ENCODE peak calls at places on chromosomes 2 and 18, in four cellular contexts. One of them, this sample, is unnamed.

GRCh38 chr2:119488245-119489182 is 35.8 kb downstream of the SCTR start:
- DNase-seq in fibroblast of lung: no peak
- DNase-seq in left ventricle myocardium inferior: no peak
- DNase-seq in GM12865: no peak
- DNase-seq in this sample: no peak

GRCh38 chr2:237156131-237156856 is 70.6 kb downstream of the COPS8 start:
- DNase-seq in fibroblast of lung: peak
- DNase-seq in left ventricle myocardium inferior: peak
- DNase-seq in GM12865: peak
- DNase-seq in this sample: no peak

GRCh38 chr2:165462433-165462832 is 7.1 kb upstream of the CSRNP3 start:
- DNase-seq in fibroblast of lung: no peak
- DNase-seq in left ventricle myocardium inferior: no peak
- DNase-seq in GM12865: no peak
- DNase-seq in this sample: no peak

GRCh38 chr2:217393585-217394032 is 533.7 kb upstream of the TNP1 start:
- DNase-seq in fibroblast of lung: peak
- DNase-seq in left ventricle myocardium inferior: peak
- DNase-seq in GM12865: no peak
- DNase-seq in this sample: no peak

GRCh38 chr2:233419626-233420431 is 65.5 kb downstream of the DGKD start:
- DNase-seq in fibroblast of lung: peak
- DNase-seq in left ventricle myocardium inferior: no peak
- DNase-seq in GM12865: peak
- DNase-seq in this sample: no peak

GRCh38 chr2:194822657-194823056 is 834.4 kb upstream of the SLC39A10 start:
- DNase-seq in fibroblast of lung: no peak
- DNase-seq in left ventricle myocardium inferior: no peak
- DNase-seq in GM12865: no peak
- DNase-seq in this sample: no peak

GRCh38 chr2:169925968-169926367 is 98.7 kb downstream of the UBR3 start:
- DNase-seq in fibroblast of lung: no peak
- DNase-seq in left ventricle myocardium inferior: no peak
- DNase-seq in GM12865: no peak
- DNase-seq in this sample: no peak

GRCh38 chr2:89842180-89842908 is 1150.9 kb downstream of the RPIA start:
- DNase-seq in fibroblast of lung: no peak
- DNase-seq in left ventricle myocardium inferior: no peak
- DNase-seq in GM12865: no peak
- DNase-seq in this sample: peak

GRCh38 chr18:10074122-10074521 is 160.3 kb downstream of the VAPA start:
- DNase-seq in fibroblast of lung: no peak
- DNase-seq in left ventricle myocardium inferior: no peak
- DNase-seq in GM12865: no peak
- DNase-seq in this sample: no peak

GRCh38 chr18:21191596-21192307 is 50.3 kb upstream of the GREB1L start:
- DNase-seq in fibroblast of lung: peak
- DNase-seq in left ventricle myocardium inferior: peak
- DNase-seq in GM12865: peak
- DNase-seq in this sample: no peak

GRCh38 chr18:10838594-10838993 is 310.8 kb downstream of the PIEZO2 start:
- DNase-seq in fibroblast of lung: peak
- DNase-seq in left ventricle myocardium inferior: no peak
- DNase-seq in GM12865: peak
- DNase-seq in this sample: peak

GRCh38 chr2:120651818-120652217 is 83.8 kb upstream of the GLI2 start:
- DNase-seq in fibroblast of lung: no peak
- DNase-seq in left ventricle myocardium inferior: no peak
- DNase-seq in GM12865: no peak
- DNase-seq in this sample: no peak

DNA sequence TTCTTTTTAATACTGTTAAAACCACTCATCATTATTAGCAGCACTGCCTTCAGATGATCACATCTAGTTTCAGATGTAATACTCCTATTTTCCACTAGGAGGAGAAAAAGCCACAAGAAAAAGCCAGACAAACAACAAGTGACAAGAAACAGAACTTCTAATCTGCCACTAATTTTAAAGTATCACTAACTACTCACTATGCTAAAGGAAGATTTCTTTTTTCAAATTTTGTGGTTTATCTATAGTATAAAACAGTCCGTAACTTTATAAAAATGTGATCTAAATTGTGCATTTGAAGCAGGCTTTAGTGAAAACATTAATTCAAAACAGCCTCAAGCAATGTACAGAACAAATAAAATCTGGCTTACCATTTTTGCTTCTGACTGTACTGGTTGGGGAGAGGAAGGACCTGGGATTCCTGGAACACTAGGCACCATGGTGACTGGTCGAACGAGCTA is 56.8 kb downstream of the ATF2 start:
- DNase-seq in fibroblast of lung: peak
- DNase-seq in left ventricle myocardium inferior: no peak
- DNase-seq in GM12865: peak
- DNase-seq in this sample: peak
- TF ChIP-seq CTCF in fibroblast of lung: peak
- TF ChIP-seq CTCF in left ventricle myocardium inferior: peak
- TF ChIP-seq CTCF in GM12865: peak
- TF ChIP-seq CTCF in this sample: peak

GRCh38 chr2:154533300-154533940 is 165.1 kb upstream of the KCNJ3 start:
- DNase-seq in fibroblast of lung: no peak
- DNase-seq in left ventricle myocardium inferior: no peak
- DNase-seq in GM12865: no peak
- DNase-seq in this sample: no peak
- TF ChIP-seq CTCF in fibroblast of lung: no peak
- TF ChIP-seq CTCF in left ventricle myocardium inferior: no peak
- TF ChIP-seq CTCF in GM12865: no peak
- TF ChIP-seq CTCF in this sample: no peak

GRCh38 chr2:54048117-54048785 is 67.2 kb upstream of the ACYP2 start:
- DNase-seq in fibroblast of lung: no peak
- DNase-seq in left ventricle myocardium inferior: no peak
- DNase-seq in GM12865: peak
- DNase-seq in this sample: no peak
- TF ChIP-seq CTCF in fibroblast of lung: no peak
- TF ChIP-seq CTCF in left ventricle myocardium inferior: peak
- TF ChIP-seq CTCF in GM12865: no peak
- TF ChIP-seq CTCF in this sample: peak

GRCh38 chr2:182666674-182667320 is 49.3 kb upstream of the DNAJC10 start:
- DNase-seq in fibroblast of lung: peak
- DNase-seq in left ventricle myocardium inferior: no peak
- DNase-seq in GM12865: peak
- DNase-seq in this sample: peak
- TF ChIP-seq CTCF in fibroblast of lung: peak
- TF ChIP-seq CTCF in left ventricle myocardium inferior: peak
- TF ChIP-seq CTCF in GM12865: peak
- TF ChIP-seq CTCF in this sample: peak

GRCh38 chr2:45439788-45440773 is 171.0 kb downstream of the SRBD1 start:
- DNase-seq in fibroblast of lung: peak
- DNase-seq in left ventricle myocardium inferior: no peak
- DNase-seq in GM12865: peak
- DNase-seq in this sample: peak
- TF ChIP-seq CTCF in fibroblast of lung: peak
- TF ChIP-seq CTCF in left ventricle myocardium inferior: no peak
- TF ChIP-seq CTCF in GM12865: no peak
- TF ChIP-seq CTCF in this sample: peak

GRCh38 chr2:178450574-178451429 is at the start of the genes PJVK and PRKRA:
- DNase-seq in fibroblast of lung: peak
- DNase-seq in left ventricle myocardium inferior: peak
- DNase-seq in GM12865: peak
- DNase-seq in this sample: peak
- TF ChIP-seq CTCF in fibroblast of lung: no peak
- TF ChIP-seq CTCF in left ventricle myocardium inferior: peak
- TF ChIP-seq CTCF in GM12865: no peak
- TF ChIP-seq CTCF in this sample: no peak

GRCh38 chr2:1887915-1888314 is 143.6 kb upstream of the PXDN start:
- DNase-seq in fibroblast of lung: peak
- DNase-seq in left ventricle myocardium inferior: no peak
- DNase-seq in GM12865: no peak
- DNase-seq in this sample: no peak
- TF ChIP-seq CTCF in fibroblast of lung: peak
- TF ChIP-seq CTCF in left ventricle myocardium inferior: peak
- TF ChIP-seq CTCF in GM12865: peak
- TF ChIP-seq CTCF in this sample: peak

GRCh38 chr2:69644506-69644979 is 1.0 kb upstream of the AAK1 start:
- DNase-seq in fibroblast of lung: no peak
- DNase-seq in left ventricle myocardium inferior: no peak
- DNase-seq in GM12865: no peak
- DNase-seq in this sample: no peak

GRCh38 chr2:69646714-69647113 is 3.2 kb upstream of the AAK1 start:
- DNase-seq in fibroblast of lung: no peak
- DNase-seq in left ventricle myocardium inferior: no peak
- DNase-seq in GM12865: peak
- DNase-seq in this sample: no peak

GRCh38 chr2:69643602-69644505 is at the start of gene AAK1:
- DNase-seq in fibroblast of lung: peak
- DNase-seq in left ventricle myocardium inferior: peak
- DNase-seq in GM12865: peak
- DNase-seq in this sample: peak

GRCh38 chr2:69645926-69646325 is 2.4 kb upstream of the AAK1 start:
- DNase-seq in fibroblast of lung: no peak
- DNase-seq in left ventricle myocardium inferior: no peak
- DNase-seq in GM12865: no peak
- DNase-seq in this sample: no peak

GRCh38 chr2:69645026-69645425 is 1.5 kb upstream of the AAK1 start:
- DNase-seq in fibroblast of lung: no peak
- DNase-seq in left ventricle myocardium inferior: no peak
- DNase-seq in GM12865: peak
- DNase-seq in this sample: no peak
- TF ChIP-seq CTCF in fibroblast of lung: no peak
- TF ChIP-seq CTCF in left ventricle myocardium inferior: no peak
- TF ChIP-seq CTCF in GM12865: no peak
- TF ChIP-seq CTCF in this sample: no peak

GRCh38 chr2:96148410-96149217 is 3.4 kb upstream of the DUSP2 start:
- DNase-seq in fibroblast of lung: peak
- DNase-seq in left ventricle myocardium inferior: peak
- DNase-seq in GM12865: peak
- DNase-seq in this sample: peak
- TF ChIP-seq CTCF in fibroblast of lung: no peak
- TF ChIP-seq CTCF in left ventricle myocardium inferior: no peak
- TF ChIP-seq CTCF in GM12865: no peak
- TF ChIP-seq CTCF in this sample: no peak